ENCODE peak calls at places on chromosome 1, in eight cellular contexts. One of them, this sample, is unnamed.

GRCh38 chr1:26083246-26083645 is 15.8 kb upstream of the TRIM63 start:
- DNase-seq in neural progenitor cell: no peak
- DNase-seq in dorsolateral prefrontal cortex: no peak
- DNase-seq in esophagus squamous epithelium: no peak
- DNase-seq in lung: no peak
- DNase-seq in naive thymus-derived CD4-positive, alpha-beta T cell: no peak
- DNase-seq in PC-3: peak; percentile 52
- DNase-seq in uterus: no peak
- DNase-seq in this sample: no peak

GRCh38 chr1:54975709-54976108 is 4.7 kb upstream of the TMEM61 start:
- DNase-seq in dorsolateral prefrontal cortex: no peak
- DNase-seq in neural progenitor cell: no peak
- DNase-seq in PC-3: no peak
- DNase-seq in naive thymus-derived CD4-positive, alpha-beta T cell: no peak
- DNase-seq in esophagus squamous epithelium: no peak
- DNase-seq in lung: no peak
- DNase-seq in uterus: no peak
- DNase-seq in this sample: no peak

GRCh38 chr1:226615876-226616275 is 67.3 kb downstream of the STUM start:
- DNase-seq in PC-3: no peak
- DNase-seq in uterus: peak; percentile 8
- DNase-seq in neural progenitor cell: no peak
- DNase-seq in lung: no peak
- DNase-seq in dorsolateral prefrontal cortex: no peak
- DNase-seq in naive thymus-derived CD4-positive, alpha-beta T cell: no peak
- DNase-seq in esophagus squamous epithelium: no peak
- DNase-seq in this sample: peak; percentile 41

GRCh38 chr1:206521002-206521585 is 13.8 kb downstream of the RASSF5 start:
- DNase-seq in naive thymus-derived CD4-positive, alpha-beta T cell: no peak
- DNase-seq in esophagus squamous epithelium: no peak
- DNase-seq in neural progenitor cell: no peak
- DNase-seq in dorsolateral prefrontal cortex: no peak
- DNase-seq in lung: no peak
- DNase-seq in uterus: no peak
- DNase-seq in PC-3: peak; percentile 61
- DNase-seq in this sample: no peak

GRCh38 chr1:225917536-225917935 is 6.5 kb downstream of the PYCR2 start:
- DNase-seq in dorsolateral prefrontal cortex: no peak
- DNase-seq in esophagus squamous epithelium: no peak
- DNase-seq in PC-3: peak; percentile 40
- DNase-seq in naive thymus-derived CD4-positive, alpha-beta T cell: no peak
- DNase-seq in neural progenitor cell: no peak
- DNase-seq in uterus: no peak
- DNase-seq in lung: no peak
- DNase-seq in this sample: no peak

GRCh38 chr1:154159554-154159953 is 4.7 kb upstream of the NUP210L start:
- DNase-seq in PC-3: no peak
- DNase-seq in esophagus squamous epithelium: no peak
- DNase-seq in dorsolateral prefrontal cortex: no peak
- DNase-seq in uterus: no peak
- DNase-seq in lung: no peak
- DNase-seq in neural progenitor cell: no peak
- DNase-seq in naive thymus-derived CD4-positive, alpha-beta T cell: no peak
- DNase-seq in this sample: no peak

GRCh38 chr1:75745276-75745675 is 20.8 kb downstream of the ACADM start:
- DNase-seq in esophagus squamous epithelium: no peak
- DNase-seq in uterus: no peak
- DNase-seq in naive thymus-derived CD4-positive, alpha-beta T cell: no peak
- DNase-seq in dorsolateral prefrontal cortex: no peak
- DNase-seq in PC-3: no peak
- DNase-seq in neural progenitor cell: no peak
- DNase-seq in lung: no peak
- DNase-seq in this sample: no peak

GRCh38 chr1:240597153-240597745 is 14.7 kb downstream of the GREM2 start:
- DNase-seq in uterus: no peak
- DNase-seq in neural progenitor cell: peak; percentile 18
- DNase-seq in esophagus squamous epithelium: no peak
- DNase-seq in lung: no peak
- DNase-seq in dorsolateral prefrontal cortex: no peak
- DNase-seq in PC-3: no peak
- DNase-seq in naive thymus-derived CD4-positive, alpha-beta T cell: no peak
- DNase-seq in this sample: no peak

GRCh38 chr1:52055854-52056109 is 313 bp upstream of the BTF3L4 start:
- DNase-seq in esophagus squamous epithelium: no peak
- DNase-seq in PC-3: no peak
- DNase-seq in lung: no peak
- DNase-seq in neural progenitor cell: no peak
- DNase-seq in dorsolateral prefrontal cortex: no peak
- DNase-seq in uterus: no peak
- DNase-seq in naive thymus-derived CD4-positive, alpha-beta T cell: no peak
- DNase-seq in this sample: no peak

GRCh38 chr1:176696689-176697088 is 233.7 kb downstream of the PAPPA2 start:
- DNase-seq in lung: no peak
- DNase-seq in naive thymus-derived CD4-positive, alpha-beta T cell: no peak
- DNase-seq in uterus: no peak
- DNase-seq in PC-3: no peak
- DNase-seq in esophagus squamous epithelium: no peak
- DNase-seq in dorsolateral prefrontal cortex: no peak
- DNase-seq in neural progenitor cell: no peak
- DNase-seq in this sample: no peak

GRCh38 chr1:2121071-2121691 is 71.0 kb downstream of the PRKCZ start:
- DNase-seq in neural progenitor cell: no peak
- DNase-seq in naive thymus-derived CD4-positive, alpha-beta T cell: no peak
- DNase-seq in PC-3: no peak
- DNase-seq in dorsolateral prefrontal cortex: no peak
- DNase-seq in uterus: no peak
- DNase-seq in lung: no peak
- DNase-seq in esophagus squamous epithelium: no peak
- DNase-seq in this sample: no peak

GRCh38 chr1:12477936-12478611 is 139.9 kb downstream of the DHRS3 start:
- DNase-seq in esophagus squamous epithelium: peak; percentile 42
- DNase-seq in naive thymus-derived CD4-positive, alpha-beta T cell: no peak
- DNase-seq in lung: peak; percentile 78
- DNase-seq in uterus: peak; percentile 89
- DNase-seq in neural progenitor cell: peak; percentile 34
- DNase-seq in PC-3: peak; percentile 98
- DNase-seq in dorsolateral prefrontal cortex: no peak
- DNase-seq in this sample: peak; percentile 88

GRCh38 chr1:24939657-24940193 is 9.6 kb upstream of the RUNX3 start:
- DNase-seq in neural progenitor cell: no peak
- DNase-seq in PC-3: no peak
- DNase-seq in dorsolateral prefrontal cortex: no peak
- DNase-seq in lung: no peak
- DNase-seq in naive thymus-derived CD4-positive, alpha-beta T cell: no peak
- DNase-seq in uterus: no peak
- DNase-seq in esophagus squamous epithelium: no peak
- DNase-seq in this sample: no peak

GRCh38 chr1:9203623-9204022 is 31.0 kb upstream of the H6PD start:
- DNase-seq in dorsolateral prefrontal cortex: no peak
- DNase-seq in PC-3: no peak
- DNase-seq in lung: no peak
- DNase-seq in neural progenitor cell: no peak
- DNase-seq in naive thymus-derived CD4-positive, alpha-beta T cell: no peak
- DNase-seq in uterus: no peak
- DNase-seq in esophagus squamous epithelium: no peak
- DNase-seq in this sample: no peak

GRCh38 chr1:226702957-226703831 is 35.9 kb downstream of the ITPKB start:
- DNase-seq in PC-3: peak; percentile 64
- DNase-seq in esophagus squamous epithelium: no peak
- DNase-seq in naive thymus-derived CD4-positive, alpha-beta T cell: peak; percentile 83
- DNase-seq in uterus: peak; percentile 78
- DNase-seq in lung: peak; percentile 77
- DNase-seq in neural progenitor cell: peak; percentile 85
- DNase-seq in dorsolateral prefrontal cortex: peak; percentile 64
- DNase-seq in this sample: peak; percentile 85

GRCh38 chr1:41775961-41776585 is 142.6 kb downstream of the HIVEP3 start:
- DNase-seq in neural progenitor cell: no peak
- DNase-seq in esophagus squamous epithelium: no peak
- DNase-seq in uterus: no peak
- DNase-seq in lung: no peak
- DNase-seq in PC-3: no peak
- DNase-seq in naive thymus-derived CD4-positive, alpha-beta T cell: no peak
- DNase-seq in dorsolateral prefrontal cortex: no peak
- DNase-seq in this sample: peak; percentile 40

GRCh38 chr1:60280256-60280655 is 206.7 kb upstream of the C1orf87 start:
- DNase-seq in neural progenitor cell: no peak
- DNase-seq in dorsolateral prefrontal cortex: no peak
- DNase-seq in lung: no peak
- DNase-seq in PC-3: no peak
- DNase-seq in uterus: no peak
- DNase-seq in naive thymus-derived CD4-positive, alpha-beta T cell: no peak
- DNase-seq in esophagus squamous epithelium: no peak
- DNase-seq in this sample: no peak

GRCh38 chr1:151639466-151639865 is 27.6 kb downstream of the SNX27 start:
- DNase-seq in lung: no peak
- DNase-seq in naive thymus-derived CD4-positive, alpha-beta T cell: no peak
- DNase-seq in PC-3: no peak
- DNase-seq in dorsolateral prefrontal cortex: no peak
- DNase-seq in uterus: no peak
- DNase-seq in neural progenitor cell: no peak
- DNase-seq in esophagus squamous epithelium: no peak
- DNase-seq in this sample: no peak

GRCh38 chr1:29264773-29265389 is 28.6 kb downstream of the PTPRU start:
- DNase-seq in dorsolateral prefrontal cortex: no peak
- DNase-seq in esophagus squamous epithelium: no peak
- DNase-seq in PC-3: peak; percentile 54
- DNase-seq in uterus: no peak
- DNase-seq in lung: no peak
- DNase-seq in neural progenitor cell: no peak
- DNase-seq in naive thymus-derived CD4-positive, alpha-beta T cell: no peak
- DNase-seq in this sample: no peak

GRCh38 chr1:6456800-6457466 is 9.0 kb downstream of the TNFRSF25 start:
- DNase-seq in neural progenitor cell: no peak
- DNase-seq in naive thymus-derived CD4-positive, alpha-beta T cell: no peak
- DNase-seq in dorsolateral prefrontal cortex: no peak
- DNase-seq in lung: no peak
- DNase-seq in uterus: no peak
- DNase-seq in esophagus squamous epithelium: no peak
- DNase-seq in PC-3: no peak
- DNase-seq in this sample: no peak

GRCh38 chr1:10965621-10966226 is 46.7 kb upstream of the TARDBP start:
- DNase-seq in PC-3: no peak
- DNase-seq in neural progenitor cell: no peak
- DNase-seq in lung: peak; percentile 62
- DNase-seq in uterus: no peak
- DNase-seq in esophagus squamous epithelium: no peak
- DNase-seq in dorsolateral prefrontal cortex: no peak
- DNase-seq in naive thymus-derived CD4-positive, alpha-beta T cell: peak; percentile 61
- DNase-seq in this sample: peak; percentile 53

GRCh38 chr1:107247679-107248078 is 106.8 kb downstream of the NTNG1 start:
- DNase-seq in dorsolateral prefrontal cortex: no peak
- DNase-seq in naive thymus-derived CD4-positive, alpha-beta T cell: no peak
- DNase-seq in esophagus squamous epithelium: no peak
- DNase-seq in PC-3: no peak
- DNase-seq in lung: no peak
- DNase-seq in neural progenitor cell: no peak
- DNase-seq in uterus: no peak
- DNase-seq in this sample: no peak
- H3K4me3 ChIP-seq in dorsolateral prefrontal cortex: no peak overlapping the region
- H3K4me3 ChIP-seq in naive thymus-derived CD4-positive, alpha-beta T cell: no peak overlapping the region
- H3K4me3 ChIP-seq in esophagus squamous epithelium: no peak overlapping the region
- H3K4me3 ChIP-seq in PC-3: no peak overlapping the region
- H3K4me3 ChIP-seq in lung: no peak overlapping the region
- H3K4me3 ChIP-seq in neural progenitor cell: no peak overlapping the region
- H3K4me3 ChIP-seq in uterus: no peak overlapping the region
- H3K4me3 ChIP-seq in this sample: no peak overlapping the region

GRCh38 chr1:94305704-94306103 is 68.3 kb upstream of the ARHGAP29 start:
- DNase-seq in naive thymus-derived CD4-positive, alpha-beta T cell: no peak
- DNase-seq in dorsolateral prefrontal cortex: no peak
- DNase-seq in neural progenitor cell: no peak
- DNase-seq in esophagus squamous epithelium: no peak
- DNase-seq in uterus: no peak
- DNase-seq in PC-3: peak; percentile 76
- DNase-seq in lung: no peak
- DNase-seq in this sample: no peak

GRCh38 chr1:94306521-94306920 is 69.1 kb upstream of the ARHGAP29 start:
- DNase-seq in dorsolateral prefrontal cortex: no peak
- DNase-seq in neural progenitor cell: no peak
- DNase-seq in PC-3: no peak
- DNase-seq in esophagus squamous epithelium: no peak
- DNase-seq in uterus: no peak
- DNase-seq in naive thymus-derived CD4-positive, alpha-beta T cell: no peak
- DNase-seq in lung: no peak
- DNase-seq in this sample: no peak

GRCh38 chr1:94302960-94303359 is 65.6 kb upstream of the ARHGAP29 start:
- DNase-seq in neural progenitor cell: no peak
- DNase-seq in uterus: no peak
- DNase-seq in PC-3: no peak
- DNase-seq in esophagus squamous epithelium: no peak
- DNase-seq in naive thymus-derived CD4-positive, alpha-beta T cell: no peak
- DNase-seq in dorsolateral prefrontal cortex: no peak
- DNase-seq in lung: no peak
- DNase-seq in this sample: no peak

GRCh38 chr1:94302497-94302896 is 65.1 kb upstream of the ARHGAP29 start:
- DNase-seq in uterus: no peak
- DNase-seq in neural progenitor cell: no peak
- DNase-seq in PC-3: no peak
- DNase-seq in dorsolateral prefrontal cortex: no peak
- DNase-seq in lung: no peak
- DNase-seq in naive thymus-derived CD4-positive, alpha-beta T cell: no peak
- DNase-seq in esophagus squamous epithelium: no peak
- DNase-seq in this sample: no peak

GRCh38 chr1:94304553-94304952 is 67.2 kb upstream of the ARHGAP29 start:
- DNase-seq in PC-3: peak; percentile 88
- DNase-seq in esophagus squamous epithelium: no peak
- DNase-seq in uterus: no peak
- DNase-seq in dorsolateral prefrontal cortex: no peak
- DNase-seq in lung: no peak
- DNase-seq in neural progenitor cell: no peak
- DNase-seq in naive thymus-derived CD4-positive, alpha-beta T cell: no peak
- DNase-seq in this sample: no peak
- H3K27ac ChIP-seq in PC-3: peak overlapping the region; percentile 82
- H3K27ac ChIP-seq in esophagus squamous epithelium: no peak overlapping the region
- H3K27ac ChIP-seq in uterus: no peak overlapping the region
- H3K27ac ChIP-seq in dorsolateral prefrontal cortex: no peak overlapping the region
- H3K27ac ChIP-seq in lung: no peak overlapping the region
- H3K27ac ChIP-seq in neural progenitor cell: no peak overlapping the region
- H3K27ac ChIP-seq in naive thymus-derived CD4-positive, alpha-beta T cell: no peak overlapping the region
- H3K27ac ChIP-seq in this sample: peak overlapping the region; percentile 59

GRCh38 chr1:3219005-3219724 is 150.2 kb downstream of the PRDM16 start:
- DNase-seq in dorsolateral prefrontal cortex: peak; percentile 81
- DNase-seq in PC-3: peak; percentile 63
- DNase-seq in neural progenitor cell: peak; percentile 68
- DNase-seq in lung: peak; percentile 73
- DNase-seq in esophagus squamous epithelium: no peak
- DNase-seq in uterus: peak; percentile 41
- DNase-seq in naive thymus-derived CD4-positive, alpha-beta T cell: no peak
- DNase-seq in this sample: peak; percentile 90
- H3K27me3 ChIP-seq in dorsolateral prefrontal cortex: peaks cover 15% of the 10 kb centered on the region
- H3K27me3 ChIP-seq in PC-3: peaks cover 98% of the 10 kb centered on the region
- H3K27me3 ChIP-seq in neural progenitor cell: no peaks in the 10 kb centered on the region
- H3K27me3 ChIP-seq in lung: no peaks in the 10 kb centered on the region
- H3K27me3 ChIP-seq in esophagus squamous epithelium: no peaks in the 10 kb centered on the region
- H3K27me3 ChIP-seq in uterus: no peaks in the 10 kb centered on the region
- H3K27me3 ChIP-seq in naive thymus-derived CD4-positive, alpha-beta T cell: no peaks in the 10 kb centered on the region
- H3K27me3 ChIP-seq in this sample: no peaks in the 10 kb centered on the region

DNA sequence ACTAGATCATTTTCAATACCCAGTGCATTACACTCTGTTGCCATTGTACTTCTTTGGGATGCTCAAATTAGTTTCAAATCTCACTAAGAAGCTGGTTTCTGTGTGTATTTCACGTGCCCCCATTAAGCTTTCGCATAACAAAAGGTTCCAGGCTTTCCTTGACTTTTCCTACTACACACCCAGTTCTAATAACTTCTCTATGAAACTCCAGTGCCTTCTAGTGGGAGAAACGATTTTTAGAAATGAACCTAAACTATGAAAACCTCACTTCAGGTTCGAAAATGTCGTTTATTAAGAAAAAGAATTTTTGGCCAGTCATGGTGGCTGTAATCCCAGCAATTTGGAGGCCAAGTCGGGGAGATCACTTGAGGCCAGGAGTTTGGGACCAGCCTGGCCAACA is 2.8 kb downstream of the CFHR4 start:
- DNase-seq in dorsolateral prefrontal cortex: no peak
- DNase-seq in esophagus squamous epithelium: no peak
- DNase-seq in uterus: no peak
- DNase-seq in naive thymus-derived CD4-positive, alpha-beta T cell: no peak
- DNase-seq in PC-3: no peak
- DNase-seq in lung: no peak
- DNase-seq in neural progenitor cell: no peak
- DNase-seq in this sample: no peak
- H3K4me3 ChIP-seq in dorsolateral prefrontal cortex: no peak overlapping the region
- H3K4me3 ChIP-seq in esophagus squamous epithelium: no peak overlapping the region
- H3K4me3 ChIP-seq in uterus: no peak overlapping the region
- H3K4me3 ChIP-seq in naive thymus-derived CD4-positive, alpha-beta T cell: no peak overlapping the region
- H3K4me3 ChIP-seq in PC-3: no peak overlapping the region
- H3K4me3 ChIP-seq in lung: no peak overlapping the region
- H3K4me3 ChIP-seq in neural progenitor cell: no peak overlapping the region
- H3K4me3 ChIP-seq in this sample: no peak overlapping the region